ENCODE peak calls at places on chromosomes 3 and 15, in seven cellular contexts. S, L, M, Y, K, T and Q are unnamed samples.

GRCh38 chr3:55481918-55482495 is 5.1 kb downstream of the WNT5A start:
- DNase-seq in S (no peak), L (no peak), M (no peak), Y (no peak), K (no peak), T (no peak), Q (no peak)

GRCh38 chr15:24919446-24919845 is 35.3 kb upstream of the SNRPN start:
- DNase-seq in S (no peak), L (no peak), M (no peak), Y (no peak), K (no peak), T (no peak), Q (no peak)

GRCh38 chr3:186732169-186732766 is 15.1 kb downstream of the KNG1 start:
- DNase-seq in S (no peak), L (no peak), M (no peak), Y (no peak), K (no peak), T (no peak), Q (no peak)

GRCh38 chr3:154469585-154469984 is 39.6 kb upstream of the GPR149 start:
- DNase-seq in S (no peak), L (no peak), M (no peak), Y (no peak), K (no peak), T (no peak), Q (no peak)

GRCh38 chr3:48413611-48414010 is 16.3 kb downstream of the PLXNB1 start:
- DNase-seq in S (no peak), L (no peak), M (no peak), Y (no peak), K (no peak), T (no peak), Q (no peak)

GRCh38 chr3:135154186-135154585 is 359.1 kb downstream of the EPHB1 start:
- DNase-seq in S (no peak), L (no peak), M (no peak), Y (no peak), K (no peak), T (no peak), Q (no peak)

GRCh38 chr15:84606653-84607120 is 5.9 kb downstream of the ZSCAN2 start:
- DNase-seq in S (no peak), L (no peak), M (no peak), Y (no peak), K (no peak), T (no peak), Q (no peak)

GRCh38 chr15:70427120-70427519 is 329.4 kb upstream of the TLE3 start:
- DNase-seq in S (no peak), L (no peak), M (no peak), Y (no peak), K (no peak), T (no peak), Q (no peak)

GRCh38 chr3:1971780-1972179 is 126.9 kb upstream of the CNTN4 start:
- DNase-seq in S (no peak), L (no peak), M (no peak), Y (no peak), K (no peak), T (no peak), Q (no peak)

GRCh38 chr3:193665370-193665989 is 72.5 kb downstream of the OPA1 start:
- DNase-seq in S (no peak), L (no peak), M (no peak), Y (no peak), K (no peak), T (no peak), Q (no peak)

GRCh38 chr3:170611746-170612145 is 25.9 kb upstream of the SLC7A14 start:
- DNase-seq in S (no peak), L (no peak), M (no peak), Y (no peak), K (no peak), T (no peak), Q (no peak)

GRCh38 chr3:195271116-195271858 is at the start of gene XXYLT1:
- DNase-seq in S (peak), L (no peak), M (peak), Y (peak), K (peak), T (peak), Q (peak)

GRCh38 chr3:158718490-158719170 is 13.6 kb downstream of the RARRES1 start:
- DNase-seq in S (no peak), L (peak), M (no peak), Y (no peak), K (no peak), T (no peak), Q (no peak)

GRCh38 chr3:165439765-165440164 is 243.6 kb upstream of the SLITRK3 start:
- DNase-seq in S (no peak), L (no peak), M (no peak), Y (no peak), K (no peak), T (no peak), Q (no peak)

GRCh38 chr15:82040862-82041261 is 5.0 kb downstream of the MEX3B start:
- DNase-seq in S (no peak), L (no peak), M (no peak), Y (no peak), K (no peak), T (peak), Q (no peak)

GRCh38 chr3:99635348-99635747 is 3.0 kb upstream of the COL8A1 start:
- DNase-seq in S (no peak), L (no peak), M (no peak), Y (no peak), K (no peak), T (no peak), Q (no peak)

GRCh38 chr3:30586806-30587486 is 19.5 kb upstream of the TGFBR2 start:
- DNase-seq in S (no peak), L (no peak), M (no peak), Y (no peak), K (no peak), T (no peak), Q (no peak)

GRCh38 chr3:195886181-195887141 is 21.9 kb downstream of the TNK2 start:
- DNase-seq in S (no peak), L (no peak), M (no peak), Y (no peak), K (no peak), T (no peak), Q (no peak)

GRCh38 chr3:197748597-197749314 is 927 bp upstream of the FYTTD1 start:
- DNase-seq in S (no peak), L (no peak), M (no peak), Y (no peak), K (no peak), T (no peak), Q (no peak)